ENCODE peak calls at places on chromosomes 7 and 10, in seven cellular contexts. V, W, Q, X, C, F and K are unnamed samples.

GRCh38 chr7:65387893-65388292 is 14.2 kb downstream of the ZNF92 start:
- DNase-seq in V (no peak), W (no peak), Q (no peak), X (no peak), C (no peak), F (no peak), K (no peak)

GRCh38 chr10:63286340-63286739 is 153.2 kb downstream of the NRBF2 start:
- DNase-seq in V (no peak), W (no peak), Q (no peak), X (no peak), C (no peak), F (no peak), K (no peak)

GRCh38 chr10:25078659-25079429 is 62.4 kb downstream of the THNSL1 start:
- DNase-seq in V (no peak), W (no peak), Q (no peak), X (no peak), C (no peak), F (no peak), K (no peak)

GRCh38 chr7:37916673-37917660 is at the start of gene SFRP4:
- DNase-seq in V (no peak), W (peak), Q (peak), X (peak), C (peak), F (no peak), K (peak)

GRCh38 chr7:43509906-43510305 is 73.0 kb upstream of the STK17A start:
- DNase-seq in V (no peak), W (no peak), Q (no peak), X (no peak), C (no peak), F (no peak), K (no peak)

GRCh38 chr10:62050941-62051433 is 149.5 kb downstream of the ARID5B start:
- DNase-seq in V (peak), W (peak), Q (peak), X (peak), C (no peak), F (peak), K (peak)

GRCh38 chr7:116543664-116544063 is 18.8 kb downstream of the CAV1 start:
- DNase-seq in V (no peak), W (no peak), Q (no peak), X (peak), C (no peak), F (no peak), K (no peak)

GRCh38 chr7:90958669-90959068 is 305.6 kb upstream of the FZD1 start:
- DNase-seq in V (no peak), W (no peak), Q (peak), X (peak), C (no peak), F (no peak), K (peak)

GRCh38 chr10:32958085-32958991 is at the start of gene ITGB1:
- DNase-seq in V (peak), W (peak), Q (peak), X (peak), C (peak), F (peak), K (peak)

GRCh38 chr10:49441488-49442476 is 45.9 kb upstream of the DRGX start:
- DNase-seq in V (no peak), W (no peak), Q (no peak), X (no peak), C (no peak), F (no peak), K (no peak)

GRCh38 chr10:35306852-35307251 is 29.5 kb upstream of the CCNY start:
- DNase-seq in V (peak), W (no peak), Q (no peak), X (no peak), C (no peak), F (no peak), K (peak)

GRCh38 chr7:64884913-64885370 is 18.1 kb upstream of the ZNF273 start:
- DNase-seq in V (no peak), W (no peak), Q (no peak), X (no peak), C (no peak), F (no peak), K (no peak)

GRCh38 chr7:105861252-105861651 is 15.1 kb downstream of the ATXN7L1 start:
- DNase-seq in V (no peak), W (no peak), Q (no peak), X (no peak), C (no peak), F (no peak), K (no peak)

DNA sequence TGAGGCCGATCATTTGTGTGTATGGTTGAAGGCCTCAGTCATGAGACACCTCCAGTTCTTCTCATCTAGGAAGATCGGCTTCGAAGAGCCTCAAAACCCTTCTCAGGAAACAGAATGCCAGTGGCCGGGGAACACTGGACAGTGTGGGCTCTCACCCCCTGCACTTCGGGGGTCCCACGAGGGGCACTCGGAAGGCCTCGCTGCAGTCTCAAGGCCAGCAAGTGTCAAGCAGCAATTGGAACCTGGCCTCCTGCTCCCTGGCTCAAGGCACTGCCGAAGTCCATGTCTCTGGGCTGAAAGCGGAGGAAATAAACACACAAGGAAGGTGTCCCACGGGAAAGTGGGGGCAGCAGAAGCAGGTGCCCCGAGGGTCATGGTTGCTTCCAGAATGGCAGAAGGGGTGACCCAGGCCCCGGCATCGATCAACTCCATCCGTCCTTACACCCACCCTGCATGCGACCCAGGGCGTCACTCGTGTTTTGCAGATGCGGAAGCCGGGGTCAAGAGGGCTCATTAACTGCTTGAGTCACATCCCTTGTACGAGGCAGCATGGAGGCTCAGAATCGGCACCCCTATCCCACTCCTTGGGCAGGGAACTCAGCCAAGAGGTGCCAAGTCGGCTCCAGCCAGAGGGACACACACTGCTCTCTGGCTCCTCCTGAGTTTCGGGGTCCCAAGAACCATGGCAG is 231.3 kb upstream of the SHH start:
- DNase-seq in V (no peak), W (no peak), Q (no peak), X (no peak), C (no peak), F (no peak), K (no peak)
- TF ChIP-seq CTCF in V (no peak), W (no peak), Q (no peak), X (no peak), C (no peak), F (no peak), K (no peak)

DNA sequence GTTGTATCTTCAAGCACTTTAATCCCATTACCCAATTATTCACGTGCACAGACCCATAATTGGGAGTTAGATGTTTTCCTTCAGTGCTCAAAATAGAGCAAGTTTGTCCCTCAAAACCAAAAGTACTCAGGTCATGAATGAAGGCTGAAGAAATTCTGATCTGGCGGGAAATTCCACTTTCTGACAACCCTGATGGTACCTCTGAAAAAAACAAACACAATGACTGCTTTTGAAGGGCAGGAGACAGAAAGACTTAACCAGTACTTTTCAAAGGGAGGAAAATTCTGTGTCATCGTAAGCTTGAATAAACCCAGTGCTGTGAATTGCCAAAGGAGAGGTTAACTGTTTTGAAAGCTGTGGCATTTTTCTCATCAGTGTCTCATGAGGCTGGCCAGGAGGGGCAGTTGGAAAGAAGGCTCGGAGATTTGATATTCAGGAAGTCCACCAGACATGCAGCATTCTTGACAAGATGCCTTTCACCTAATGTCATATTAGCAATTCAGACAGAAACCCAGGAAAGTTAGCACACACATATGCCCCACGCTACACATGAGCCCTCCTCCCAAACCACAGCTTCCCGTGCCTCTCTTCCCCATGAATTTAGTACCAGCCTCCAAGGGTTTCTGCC is 347.0 kb downstream of the KCNMA1 start:
- DNase-seq in V (peak), W (no peak), Q (no peak), X (peak), C (no peak), F (no peak), K (peak)
- H3K4me3 ChIP-seq in V (no peak), W (peak), Q (no peak), X (no peak), C (no peak), F (no peak), K (no peak)

GRCh38 chr7:45435846-45436245 is 138.3 kb upstream of the ADCY1 start:
- DNase-seq in V (peak), W (no peak), Q (no peak), X (peak), C (no peak), F (no peak), K (peak)
- TF ChIP-seq CTCF in V (no peak), W (no peak), Q (no peak), X (no peak), C (no peak), F (no peak), K (no peak)

DNA sequence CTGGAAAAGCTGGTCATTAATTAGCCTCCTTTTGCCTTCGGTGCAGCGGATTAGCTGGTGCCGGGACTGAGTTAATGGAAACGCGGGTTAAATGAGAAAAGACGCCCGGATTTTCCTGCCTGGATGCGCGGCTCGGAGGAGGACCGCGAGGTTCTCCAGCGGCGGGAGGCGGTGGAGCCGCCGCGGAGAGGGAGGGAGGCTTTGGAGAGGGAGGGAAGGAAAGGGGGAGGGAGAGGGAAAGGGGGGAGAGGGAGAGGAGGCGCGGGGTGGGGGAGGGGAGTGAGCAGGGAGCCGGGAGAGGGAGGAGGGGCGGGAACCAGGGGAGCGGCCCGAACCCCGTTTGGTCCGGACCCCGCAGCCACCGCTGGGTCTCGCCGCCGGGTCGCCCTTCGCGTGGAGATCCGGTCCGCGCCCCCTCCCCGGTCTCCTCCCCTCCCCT is 347.4 kb downstream of the DNAJB6 start:
- DNase-seq in V (no peak), W (peak), Q (no peak), X (no peak), C (no peak), F (no peak), K (no peak)
- H3K4me3 ChIP-seq in V (no peak), W (peak), Q (peak), X (no peak), C (no peak), F (no peak), K (no peak)

GRCh38 chr10:19347592-19347991 is 299.0 kb downstream of the MALRD1 start:
- DNase-seq in V (no peak), W (no peak), Q (no peak), X (no peak), C (no peak), F (no peak), K (peak)
- TF ChIP-seq CTCF in V (peak), W (no peak), Q (no peak), X (peak), C (no peak), F (no peak), K (peak)

GRCh38 chr10:133528845-133529575 is 1.8 kb downstream of the CYP2E1 start:
- DNase-seq in V (no peak), W (no peak), Q (no peak), X (peak), C (no peak), F (no peak), K (peak)
- H3K4me3 ChIP-seq in V (no peak), W (peak), Q (peak), X (no peak), C (peak), F (no peak), K (peak)

DNA sequence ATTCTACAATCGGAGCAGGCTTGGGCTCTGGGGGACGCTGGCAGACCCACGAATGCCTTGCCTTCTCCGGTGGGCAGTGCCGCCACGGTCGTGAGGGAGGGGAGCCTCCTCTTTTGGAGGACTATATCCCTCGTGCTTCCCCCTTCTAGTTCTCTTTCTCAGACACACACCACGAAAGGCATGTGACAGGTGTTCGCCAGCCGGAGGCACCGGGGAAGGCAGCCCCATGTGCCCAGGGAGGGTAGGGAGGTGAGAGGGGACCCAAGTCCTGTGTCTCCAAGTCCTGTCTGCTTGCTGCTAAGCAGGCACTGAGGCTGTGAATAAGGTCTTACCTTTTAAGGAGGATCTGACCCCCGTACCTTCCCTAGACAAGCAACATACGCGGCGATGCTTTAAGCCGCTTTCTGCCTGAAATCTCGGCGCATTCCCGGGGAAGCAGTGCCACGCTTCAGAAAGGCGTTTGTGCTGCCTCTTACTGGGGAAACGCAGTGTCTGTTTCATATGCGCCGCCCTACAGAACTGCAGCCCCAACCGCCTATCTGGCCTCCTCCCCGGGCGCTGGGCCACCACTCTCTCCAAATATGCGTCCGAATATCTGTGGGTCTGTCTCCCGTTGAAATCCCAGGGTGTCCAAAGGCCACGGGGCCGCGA is 809 bp downstream of the PLXNA4 start:
- DNase-seq in V (no peak), W (no peak), Q (peak), X (peak), C (no peak), F (no peak), K (peak)
- TF ChIP-seq CTCF in V (peak), W (no peak), Q (peak), X (peak), C (no peak), F (no peak), K (peak)